ENCODE peak calls at places on chromosomes 6 and 20, in six cellular contexts. X is NT2/D1, J is H1, U is GM12878, M is K562, T is HepG2. Y is an unnamed sample.

GRCh38 chr6:5044866-5045265 is 40.3 kb upstream of the PPP1R3G start:
- DNase-seq in X (no peak), J (no peak), U (no peak), M (no peak), T (no peak), Y (no peak)

GRCh38 chr6:32792901-32793400 is 23.9 kb downstream of the HLA-DOB start:
- DNase-seq in X (no peak), J (no peak), U (no peak), M (no peak), T (no peak), Y (no peak)

GRCh38 chr6:39184906-39185580 is 44.2 kb downstream of the KCNK5 start:
- DNase-seq in X (no peak), J (no peak), U (no peak), M (no peak), T (no peak), Y (no peak)

GRCh38 chr6:119742188-119742803 is 392.7 kb upstream of the MAN1A1 start:
- DNase-seq in X (peak; percentile 30), J (peak; percentile 91), U (no peak), M (peak; percentile 56), T (peak; percentile 54), Y (peak; percentile 53)

GRCh38 chr20:37179671-37180524 is 550 bp upstream of the MROH8 start:
- DNase-seq in X (peak; percentile 2), J (no peak), U (no peak), M (no peak), T (peak; percentile 59), Y (no peak)

GRCh38 chr20:54221996-54222890 is 14.4 kb downstream of the PFDN4 start:
- DNase-seq in X (no peak), J (no peak), U (no peak), M (no peak), T (no peak), Y (no peak)

GRCh38 chr6:12105271-12105670 is 93.2 kb downstream of the HIVEP1 start:
- DNase-seq in X (no peak), J (no peak), U (no peak), M (no peak), T (no peak), Y (no peak)

GRCh38 chr6:107977283-107977682 is 19.3 kb upstream of the SEC63 start:
- DNase-seq in X (no peak), J (no peak), U (no peak), M (no peak), T (no peak), Y (no peak)

GRCh38 chr20:1624811-1625690 is 5.2 kb upstream of the SIRPB1 start:
- DNase-seq in X (no peak), J (no peak), U (no peak), M (no peak), T (no peak), Y (no peak)

GRCh38 chr6:68673255-68673654 is 38.2 kb downstream of the ADGRB3 start:
- DNase-seq in X (no peak), J (no peak), U (no peak), M (no peak), T (no peak), Y (no peak)

GRCh38 chr6:151374024-151374423 is 17.3 kb downstream of the ZBTB2 start:
- DNase-seq in X (no peak), J (peak; percentile 45), U (no peak), M (peak; percentile 32), T (peak; percentile 31), Y (no peak)

GRCh38 chr6:52362443-52363221 is 681 bp downstream of the PAQR8 start:
- DNase-seq in X (peak; percentile 22), J (peak; percentile 79), U (no peak), M (peak; percentile 62), T (no peak), Y (no peak)

GRCh38 chr6:155591741-155592140 is 136.1 kb upstream of the NOX3 start:
- DNase-seq in X (no peak), J (no peak), U (no peak), M (no peak), T (no peak), Y (no peak)

GRCh38 chr6:42260972-42261371 is 43.3 kb upstream of the MRPS10 start:
- DNase-seq in X (no peak), J (peak; percentile 86), U (no peak), M (peak; percentile 82), T (no peak), Y (no peak)

GRCh38 chr6:10643214-10643641 is 51.2 kb downstream of the C6orf52 start:
- DNase-seq in X (no peak), J (no peak), U (no peak), M (no peak), T (no peak), Y (no peak)

GRCh38 chr20:34111057-34111711 is 859 bp downstream of the EIF2S2 start:
- DNase-seq in X (no peak), J (no peak), U (no peak), M (no peak), T (no peak), Y (no peak)

GRCh38 chr20:38706482-38706881 is 17.8 kb upstream of the SLC32A1 start:
- DNase-seq in X (no peak), J (no peak), U (no peak), M (no peak), T (no peak), Y (no peak)

GRCh38 chr6:47061631-47062300 is 19.6 kb upstream of the ADGRF1 start:
- DNase-seq in X (no peak), J (no peak), U (no peak), M (no peak), T (peak; percentile 72), Y (no peak)

GRCh38 chr20:17872920-17873319 is 95.7 kb downstream of the SNX5 start:
- DNase-seq in X (no peak), J (no peak), U (no peak), M (no peak), T (no peak), Y (no peak)

GRCh38 chr20:37552415-37552814 is 24.7 kb upstream of the BLCAP start:
- DNase-seq in X (no peak), J (no peak), U (no peak), M (no peak), T (no peak), Y (no peak)

GRCh38 chr6:12414096-12414675 is 124.0 kb downstream of the EDN1 start:
- DNase-seq in X (no peak), J (no peak), U (no peak), M (no peak), T (no peak), Y (no peak)

GRCh38 chr6:26431258-26432162 is 8.8 kb upstream of the BTN3A3 start:
- DNase-seq in X (no peak), J (no peak), U (no peak), M (no peak), T (no peak), Y (no peak)

GRCh38 chr6:11536795-11537194 is 754 bp upstream of the TMEM170B start:
- DNase-seq in X (no peak), J (peak; percentile 50), U (no peak), M (no peak), T (no peak), Y (no peak)

GRCh38 chr6:41636803-41637178 is 1.5 kb upstream of the MDFI start:
- DNase-seq in X (no peak), J (peak; percentile 79), U (no peak), M (no peak), T (no peak), Y (peak; percentile 54)

GRCh38 chr6:51514396-51515051 is 572.9 kb downstream of the PKHD1 start:
- DNase-seq in X (no peak), J (no peak), U (no peak), M (no peak), T (no peak), Y (no peak)

GRCh38 chr20:43442310-43442880 is 15.3 kb upstream of the SRSF6 start:
- DNase-seq in X (no peak), J (no peak), U (no peak), M (no peak), T (peak; percentile 42), Y (no peak)

GRCh38 chr6:132746049-132746448 is 11.7 kb downstream of the VNN2 start:
- DNase-seq in X (no peak), J (no peak), U (no peak), M (no peak), T (no peak), Y (no peak)

DNA sequence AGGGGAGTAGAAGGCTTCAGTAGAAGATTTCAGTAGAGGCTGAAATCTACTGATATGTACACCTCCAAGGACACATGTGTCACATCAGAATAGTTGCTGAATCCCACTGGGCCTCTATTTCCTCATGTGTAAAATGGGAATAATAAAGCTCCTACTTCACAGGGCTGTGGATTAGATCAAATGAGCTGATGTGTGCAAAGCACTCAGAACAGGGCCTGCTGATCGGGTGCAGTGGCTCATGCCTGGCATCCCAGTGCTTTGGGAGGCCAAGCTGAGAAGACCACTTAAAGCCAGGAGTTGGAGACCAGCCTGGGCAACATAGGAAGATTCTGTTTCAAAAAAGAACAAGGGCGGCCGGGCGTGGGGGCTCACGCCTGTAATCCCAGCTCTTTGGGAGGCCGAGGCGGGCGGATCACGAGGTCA is 8.1 kb upstream of the AP5S1 start:
- DNase-seq in X (no peak), J (no peak), U (no peak), M (no peak), T (no peak), Y (no peak)
- TF ChIP-seq ZNF274 in X (no peak), J (no peak), U (no peak), M (no peak), T (no peak), Y (no peak)

GRCh38 chr6:27836080-27836782 is 76.0 kb downstream of the OR2B2 start:
- DNase-seq in X (no peak), J (peak; percentile 28), U (no peak), M (no peak), T (no peak), Y (no peak)
- TF ChIP-seq ZNF274 in X (no peak), J (no peak), U (no peak), M (peak; percentile 56), T (no peak), Y (no peak)

GRCh38 chr20:45307076-45307645 is 521 bp downstream of the RBPJL start:
- DNase-seq in X (no peak), J (no peak), U (no peak), M (no peak), T (no peak), Y (no peak)

GRCh38 chr20:45304464-45304999 is 2.1 kb upstream of the RBPJL start:
- DNase-seq in X (no peak), J (no peak), U (no peak), M (no peak), T (no peak), Y (no peak)

GRCh38 chr20:45308078-45308778 is at the start of gene MATN4:
- DNase-seq in X (no peak), J (peak; percentile 80), U (no peak), M (no peak), T (no peak), Y (no peak)

GRCh38 chr20:45305262-45305661 is 1.4 kb upstream of the RBPJL start:
- DNase-seq in X (no peak), J (no peak), U (no peak), M (no peak), T (no peak), Y (no peak)

GRCh38 chr20:45306431-45306982 is at the start of gene RBPJL:
- DNase-seq in X (no peak), J (peak; percentile 91), U (no peak), M (peak; percentile 81), T (no peak), Y (no peak)
- TF ChIP-seq ZNF274 in X (no peak), J (no peak), U (no peak), M (no peak), T (peak; percentile 61), Y (no peak)

DNA sequence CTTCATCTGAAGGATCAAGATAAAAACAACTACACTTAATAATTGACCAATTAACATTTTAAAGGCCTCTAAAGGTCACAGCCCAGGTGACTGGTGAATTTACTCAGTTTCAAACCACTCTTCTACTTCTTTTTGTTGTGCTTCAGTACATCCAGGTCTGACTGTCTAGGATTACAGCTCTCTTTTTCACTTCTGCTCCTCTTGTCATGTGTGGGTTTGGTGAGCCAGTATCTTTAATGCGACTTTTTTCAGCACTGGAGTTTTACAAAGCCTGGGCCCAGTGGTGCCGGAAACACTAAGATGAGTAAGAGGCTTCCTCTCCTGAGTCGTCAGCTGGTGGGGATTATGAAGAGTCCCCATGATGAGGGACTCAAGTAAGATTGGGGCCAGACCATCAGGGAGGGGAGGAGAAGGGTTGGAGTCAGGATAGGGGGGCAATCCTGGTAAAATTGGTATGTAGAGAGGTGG is 27.0 kb downstream of the HECA start:
- DNase-seq in X (no peak), J (no peak), U (peak; percentile 91), M (no peak), T (no peak), Y (no peak)
- TF ChIP-seq ZNF274 in X (no peak), J (no peak), U (no peak), M (no peak), T (no peak), Y (no peak)